ENCODE peak calls at places on chromosome 7, in eight cellular contexts. One of them, this sample, is unnamed.
A peak's percentile ranks its signal among the peaks of the same experiment; 100 is the strongest.

GRCh38 chr7:49866076-49866735 is 92.8 kb downstream of the VWC2 start:
- DNase-seq in transverse colon: no peak
- DNase-seq in mammary epithelial cell: peak; percentile 89
- DNase-seq in CD8-positive, alpha-beta T cell: no peak
- DNase-seq in lower lobe of right lung: no peak
- DNase-seq in HCT116: no peak
- DNase-seq in uterus: no peak
- DNase-seq in neural progenitor cell: no peak
- DNase-seq in this sample: no peak

GRCh38 chr7:146772581-146772980 is 656.0 kb downstream of the CNTNAP2 start:
- DNase-seq in uterus: no peak
- DNase-seq in transverse colon: no peak
- DNase-seq in HCT116: no peak
- DNase-seq in lower lobe of right lung: no peak
- DNase-seq in neural progenitor cell: peak; percentile 44
- DNase-seq in CD8-positive, alpha-beta T cell: no peak
- DNase-seq in mammary epithelial cell: no peak
- DNase-seq in this sample: no peak

GRCh38 chr7:28840515-28841125 is 117.5 kb downstream of the TRIL start:
- DNase-seq in CD8-positive, alpha-beta T cell: no peak
- DNase-seq in HCT116: peak; percentile 7
- DNase-seq in lower lobe of right lung: no peak
- DNase-seq in transverse colon: no peak
- DNase-seq in uterus: no peak
- DNase-seq in mammary epithelial cell: no peak
- DNase-seq in neural progenitor cell: no peak
- DNase-seq in this sample: no peak

GRCh38 chr7:84232653-84233052 is 38.1 kb upstream of the SEMA3A start:
- DNase-seq in uterus: no peak
- DNase-seq in CD8-positive, alpha-beta T cell: no peak
- DNase-seq in lower lobe of right lung: no peak
- DNase-seq in neural progenitor cell: peak; percentile 5
- DNase-seq in mammary epithelial cell: peak; percentile 40
- DNase-seq in HCT116: no peak
- DNase-seq in transverse colon: no peak
- DNase-seq in this sample: no peak

GRCh38 chr7:107999814-108000560 is 3.0 kb downstream of the LAMB1 start:
- DNase-seq in mammary epithelial cell: peak; percentile 42
- DNase-seq in lower lobe of right lung: no peak
- DNase-seq in transverse colon: no peak
- DNase-seq in uterus: no peak
- DNase-seq in HCT116: no peak
- DNase-seq in neural progenitor cell: no peak
- DNase-seq in CD8-positive, alpha-beta T cell: no peak
- DNase-seq in this sample: no peak

GRCh38 chr7:130418306-130418705 is 22.5 kb downstream of the CEP41 start:
- DNase-seq in lower lobe of right lung: no peak
- DNase-seq in neural progenitor cell: no peak
- DNase-seq in CD8-positive, alpha-beta T cell: no peak
- DNase-seq in transverse colon: no peak
- DNase-seq in mammary epithelial cell: peak; percentile 82
- DNase-seq in HCT116: no peak
- DNase-seq in uterus: no peak
- DNase-seq in this sample: no peak

GRCh38 chr7:46557295-46557711 is 636.2 kb upstream of the IGFBP3 start:
- DNase-seq in mammary epithelial cell: no peak
- DNase-seq in HCT116: no peak
- DNase-seq in lower lobe of right lung: no peak
- DNase-seq in transverse colon: peak; percentile 60
- DNase-seq in uterus: peak; percentile 31
- DNase-seq in CD8-positive, alpha-beta T cell: no peak
- DNase-seq in neural progenitor cell: no peak
- DNase-seq in this sample: no peak

GRCh38 chr7:2760098-2760889 is 72.3 kb downstream of the AMZ1 start:
- DNase-seq in transverse colon: peak; percentile 88
- DNase-seq in uterus: peak; percentile 62
- DNase-seq in CD8-positive, alpha-beta T cell: peak; percentile 32
- DNase-seq in neural progenitor cell: peak; percentile 74
- DNase-seq in mammary epithelial cell: no peak
- DNase-seq in HCT116: peak; percentile 43
- DNase-seq in lower lobe of right lung: peak; percentile 72
- DNase-seq in this sample: peak; percentile 85

GRCh38 chr7:141042222-141043193 is 27.8 kb upstream of the MRPS33 start:
- DNase-seq in lower lobe of right lung: no peak
- DNase-seq in HCT116: no peak
- DNase-seq in CD8-positive, alpha-beta T cell: no peak
- DNase-seq in transverse colon: no peak
- DNase-seq in mammary epithelial cell: no peak
- DNase-seq in neural progenitor cell: no peak
- DNase-seq in uterus: no peak
- DNase-seq in this sample: no peak

DNA sequence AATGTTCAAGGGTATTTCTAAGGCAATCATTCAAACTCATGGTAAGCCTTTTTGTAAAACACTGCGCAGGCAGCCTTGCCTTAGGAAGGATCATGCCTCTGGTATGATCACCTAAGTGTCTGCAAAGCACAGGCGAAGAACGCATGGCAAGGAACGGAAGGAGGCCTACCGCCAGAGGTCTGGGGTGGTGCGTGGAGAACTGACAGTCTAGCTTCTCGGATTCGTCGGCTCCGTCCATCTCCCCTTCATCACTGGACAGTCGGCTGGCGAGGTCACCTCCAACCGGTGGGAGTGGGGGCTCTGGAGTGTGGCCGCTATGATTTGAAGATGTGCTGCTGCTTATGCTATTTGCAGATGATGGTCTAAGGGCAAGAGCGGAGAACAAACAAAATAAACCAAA is 42.6 kb upstream of the EFCAB10 start:
- DNase-seq in transverse colon: no peak
- DNase-seq in HCT116: no peak
- DNase-seq in lower lobe of right lung: no peak
- DNase-seq in neural progenitor cell: no peak
- DNase-seq in mammary epithelial cell: no peak
- DNase-seq in uterus: no peak
- DNase-seq in CD8-positive, alpha-beta T cell: no peak
- DNase-seq in this sample: no peak
- H3K36me3 ChIP-seq in transverse colon: peaks cover 11% of the 10 kb centered on the region
- H3K36me3 ChIP-seq in HCT116: no peaks in the 10 kb centered on the region
- H3K36me3 ChIP-seq in lower lobe of right lung: peaks cover 51% of the 10 kb centered on the region
- H3K36me3 ChIP-seq in neural progenitor cell: peaks cover 13% of the 10 kb centered on the region
- H3K36me3 ChIP-seq in mammary epithelial cell: no peaks in the 10 kb centered on the region
- H3K36me3 ChIP-seq in uterus: no peaks in the 10 kb centered on the region
- H3K36me3 ChIP-seq in CD8-positive, alpha-beta T cell: peaks cover 11% of the 10 kb centered on the region
- H3K36me3 ChIP-seq in this sample: peaks cover 2% of the 10 kb centered on the region

GRCh38 chr7:101018271-101019167 is 1.4 kb upstream of the MUC17 start:
- DNase-seq in HCT116: no peak
- DNase-seq in uterus: no peak
- DNase-seq in transverse colon: no peak
- DNase-seq in CD8-positive, alpha-beta T cell: no peak
- DNase-seq in mammary epithelial cell: no peak
- DNase-seq in lower lobe of right lung: no peak
- DNase-seq in neural progenitor cell: peak; percentile 45
- DNase-seq in this sample: no peak
- H3K27ac ChIP-seq in HCT116: no peak overlapping the region
- H3K27ac ChIP-seq in uterus: no peak overlapping the region
- H3K27ac ChIP-seq in transverse colon: peak overlapping the region; percentile 34
- H3K27ac ChIP-seq in CD8-positive, alpha-beta T cell: no peak overlapping the region
- H3K27ac ChIP-seq in mammary epithelial cell: no peak overlapping the region
- H3K27ac ChIP-seq in lower lobe of right lung: no peak overlapping the region
- H3K27ac ChIP-seq in neural progenitor cell: no peak overlapping the region
- H3K27ac ChIP-seq in this sample: no peak overlapping the region

GRCh38 chr7:92781117-92781720 is 55.2 kb downstream of the CDK6 start:
- DNase-seq in uterus: peak; percentile 30
- DNase-seq in HCT116: no peak
- DNase-seq in lower lobe of right lung: no peak
- DNase-seq in transverse colon: no peak
- DNase-seq in neural progenitor cell: peak; percentile 53
- DNase-seq in CD8-positive, alpha-beta T cell: no peak
- DNase-seq in mammary epithelial cell: no peak
- DNase-seq in this sample: no peak
- H3K36me3 ChIP-seq in uterus: no peaks in the 10 kb centered on the region
- H3K36me3 ChIP-seq in HCT116: no peaks in the 10 kb centered on the region
- H3K36me3 ChIP-seq in lower lobe of right lung: no peaks in the 10 kb centered on the region
- H3K36me3 ChIP-seq in transverse colon: no peaks in the 10 kb centered on the region
- H3K36me3 ChIP-seq in neural progenitor cell: no peaks in the 10 kb centered on the region
- H3K36me3 ChIP-seq in CD8-positive, alpha-beta T cell: no peaks in the 10 kb centered on the region
- H3K36me3 ChIP-seq in mammary epithelial cell: peaks cover 4% of the 10 kb centered on the region
- H3K36me3 ChIP-seq in this sample: no peaks in the 10 kb centered on the region

GRCh38 chr7:38798552-38799267 is 110.3 kb downstream of the VPS41 start:
- DNase-seq in transverse colon: no peak
- DNase-seq in mammary epithelial cell: no peak
- DNase-seq in neural progenitor cell: peak; percentile 47
- DNase-seq in uterus: no peak
- DNase-seq in lower lobe of right lung: no peak
- DNase-seq in HCT116: no peak
- DNase-seq in CD8-positive, alpha-beta T cell: no peak
- DNase-seq in this sample: no peak
- H3K27ac ChIP-seq in transverse colon: no peak overlapping the region
- H3K27ac ChIP-seq in mammary epithelial cell: no peak overlapping the region
- H3K27ac ChIP-seq in neural progenitor cell: no peak overlapping the region
- H3K27ac ChIP-seq in uterus: no peak overlapping the region
- H3K27ac ChIP-seq in lower lobe of right lung: no peak overlapping the region
- H3K27ac ChIP-seq in HCT116: no peak overlapping the region
- H3K27ac ChIP-seq in CD8-positive, alpha-beta T cell: no peak overlapping the region
- H3K27ac ChIP-seq in this sample: no peak overlapping the region

GRCh38 chr7:1152492-1152891 is 7.5 kb downstream of the ZFAND2A start:
- DNase-seq in lower lobe of right lung: peak; percentile 14
- DNase-seq in CD8-positive, alpha-beta T cell: no peak
- DNase-seq in mammary epithelial cell: no peak
- DNase-seq in transverse colon: no peak
- DNase-seq in HCT116: no peak
- DNase-seq in uterus: no peak
- DNase-seq in neural progenitor cell: no peak
- DNase-seq in this sample: peak; percentile 17

GRCh38 chr7:1151156-1151555 is 8.8 kb downstream of the ZFAND2A start:
- DNase-seq in mammary epithelial cell: no peak
- DNase-seq in neural progenitor cell: no peak
- DNase-seq in CD8-positive, alpha-beta T cell: no peak
- DNase-seq in HCT116: no peak
- DNase-seq in lower lobe of right lung: peak; percentile 29
- DNase-seq in transverse colon: no peak
- DNase-seq in uterus: no peak
- DNase-seq in this sample: peak; percentile 62

GRCh38 chr7:1151653-1152425 is 8.2 kb downstream of the ZFAND2A start:
- DNase-seq in neural progenitor cell: no peak
- DNase-seq in lower lobe of right lung: no peak
- DNase-seq in HCT116: no peak
- DNase-seq in CD8-positive, alpha-beta T cell: no peak
- DNase-seq in transverse colon: no peak
- DNase-seq in uterus: no peak
- DNase-seq in mammary epithelial cell: no peak
- DNase-seq in this sample: peak; percentile 67

GRCh38 chr7:1150400-1151002 is 9.5 kb downstream of the ZFAND2A start:
- DNase-seq in neural progenitor cell: no peak
- DNase-seq in uterus: no peak
- DNase-seq in mammary epithelial cell: no peak
- DNase-seq in lower lobe of right lung: no peak
- DNase-seq in transverse colon: no peak
- DNase-seq in HCT116: no peak
- DNase-seq in CD8-positive, alpha-beta T cell: no peak
- DNase-seq in this sample: no peak

DNA sequence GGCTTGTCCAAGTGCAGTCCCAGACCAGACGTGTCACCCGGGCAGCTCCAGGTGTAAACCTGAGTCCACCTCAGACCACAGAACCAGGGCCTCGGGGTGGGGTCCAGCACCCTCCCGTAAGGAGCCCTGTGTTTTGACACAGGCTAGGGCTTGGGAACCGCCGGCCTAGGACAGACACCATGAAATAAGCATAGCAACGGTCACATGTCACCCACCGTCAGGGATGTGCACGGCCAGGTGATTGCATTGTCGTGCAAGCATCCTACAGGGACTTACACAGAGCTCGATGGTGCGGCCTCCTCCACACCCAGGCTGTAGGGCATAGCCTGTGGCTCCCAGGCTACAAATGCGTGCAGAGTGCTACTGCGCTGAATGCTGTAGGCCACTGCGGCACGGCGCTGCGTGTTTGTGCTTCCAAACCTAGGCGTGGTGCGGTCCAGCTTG is 10.6 kb downstream of the ZFAND2A start:
- DNase-seq in CD8-positive, alpha-beta T cell: no peak
- DNase-seq in HCT116: no peak
- DNase-seq in mammary epithelial cell: no peak
- DNase-seq in neural progenitor cell: no peak
- DNase-seq in lower lobe of right lung: peak; percentile 27
- DNase-seq in uterus: no peak
- DNase-seq in transverse colon: no peak
- DNase-seq in this sample: peak; percentile 63
- H3K36me3 ChIP-seq in CD8-positive, alpha-beta T cell: peaks cover 19% of the 10 kb centered on the region
- H3K36me3 ChIP-seq in HCT116: peaks cover 10% of the 10 kb centered on the region
- H3K36me3 ChIP-seq in mammary epithelial cell: peaks cover 11% of the 10 kb centered on the region
- H3K36me3 ChIP-seq in neural progenitor cell: no peaks in the 10 kb centered on the region
- H3K36me3 ChIP-seq in lower lobe of right lung: peaks cover 44% of the 10 kb centered on the region
- H3K36me3 ChIP-seq in uterus: no peaks in the 10 kb centered on the region
- H3K36me3 ChIP-seq in transverse colon: peaks cover 23% of the 10 kb centered on the region
- H3K36me3 ChIP-seq in this sample: no peaks in the 10 kb centered on the region

This sample was measured in spleen.